ENCODE peak calls at places on chromosomes 5 and 9, in five cellular contexts. One of them, this sample, is unnamed.
A peak's percentile ranks its signal among the peaks of the same experiment; 100 is the strongest.

GRCh38 chr5:102801375-102801774 is 46.3 kb downstream of the PAM start:
- DNase-seq in pulmonary artery endothelial cell: no peak
- DNase-seq in iris pigment epithelial cell: peak; percentile 34
- DNase-seq in Ammon's horn: no peak
- DNase-seq in Panc1: no peak
- DNase-seq in this sample: no peak

GRCh38 chr5:67163863-67164595 is 32.6 kb downstream of the CD180 start:
- DNase-seq in pulmonary artery endothelial cell: no peak
- DNase-seq in iris pigment epithelial cell: no peak
- DNase-seq in Ammon's horn: no peak
- DNase-seq in Panc1: no peak
- DNase-seq in this sample: no peak

GRCh38 chr5:17123010-17123409 is 94.4 kb upstream of the BASP1 start:
- DNase-seq in pulmonary artery endothelial cell: no peak
- DNase-seq in iris pigment epithelial cell: no peak
- DNase-seq in Ammon's horn: peak; percentile 7
- DNase-seq in Panc1: no peak
- DNase-seq in this sample: peak; percentile 25

GRCh38 chr5:82749453-82749852 is 327.7 kb downstream of the TMEM167A start:
- DNase-seq in pulmonary artery endothelial cell: no peak
- DNase-seq in iris pigment epithelial cell: no peak
- DNase-seq in Ammon's horn: peak; percentile 82
- DNase-seq in Panc1: no peak
- DNase-seq in this sample: peak; percentile 81

GRCh38 chr5:98259595-98259994 is 513.9 kb upstream of the RGMB start:
- DNase-seq in pulmonary artery endothelial cell: no peak
- DNase-seq in iris pigment epithelial cell: no peak
- DNase-seq in Ammon's horn: no peak
- DNase-seq in Panc1: no peak
- DNase-seq in this sample: no peak

GRCh38 chr9:127751269-127752054 is 16.4 kb upstream of the TOR2A start:
- DNase-seq in pulmonary artery endothelial cell: no peak
- DNase-seq in iris pigment epithelial cell: no peak
- DNase-seq in Ammon's horn: no peak
- DNase-seq in Panc1: no peak
- DNase-seq in this sample: peak; percentile 42

GRCh38 chr5:10902145-10902544 is 141.1 kb upstream of the DAP start:
- DNase-seq in pulmonary artery endothelial cell: no peak
- DNase-seq in iris pigment epithelial cell: peak; percentile 80
- DNase-seq in Ammon's horn: no peak
- DNase-seq in Panc1: no peak
- DNase-seq in this sample: no peak

GRCh38 chr9:93091453-93092081 is 4.5 kb upstream of the CARD19 start:
- DNase-seq in pulmonary artery endothelial cell: no peak
- DNase-seq in iris pigment epithelial cell: peak; percentile 96
- DNase-seq in Ammon's horn: no peak
- DNase-seq in Panc1: no peak
- DNase-seq in this sample: peak; percentile 87

GRCh38 chr9:114282926-114283325 is 40.0 kb upstream of the ORM1 start:
- DNase-seq in pulmonary artery endothelial cell: no peak
- DNase-seq in iris pigment epithelial cell: peak; percentile 89
- DNase-seq in Ammon's horn: peak; percentile 33
- DNase-seq in Panc1: no peak
- DNase-seq in this sample: peak; percentile 68

GRCh38 chr9:68530618-68531017 is 10.1 kb downstream of the TMEM252 start:
- DNase-seq in pulmonary artery endothelial cell: no peak
- DNase-seq in iris pigment epithelial cell: no peak
- DNase-seq in Ammon's horn: no peak
- DNase-seq in Panc1: no peak
- DNase-seq in this sample: peak; percentile 4

GRCh38 chr5:68711311-68712200 is 382.3 kb upstream of the SLC30A5 start:
- DNase-seq in pulmonary artery endothelial cell: no peak
- DNase-seq in iris pigment epithelial cell: peak; percentile 12
- DNase-seq in Ammon's horn: no peak
- DNase-seq in Panc1: no peak
- DNase-seq in this sample: no peak

GRCh38 chr9:38227656-38228055 is 158.6 kb upstream of the SHB start:
- DNase-seq in pulmonary artery endothelial cell: no peak
- DNase-seq in iris pigment epithelial cell: peak; percentile 14
- DNase-seq in Ammon's horn: peak; percentile 15
- DNase-seq in Panc1: no peak
- DNase-seq in this sample: no peak

GRCh38 chr9:78210841-78211301 is 25.0 kb upstream of the CEP78 start:
- DNase-seq in pulmonary artery endothelial cell: no peak
- DNase-seq in iris pigment epithelial cell: no peak
- DNase-seq in Ammon's horn: no peak
- DNase-seq in Panc1: no peak
- DNase-seq in this sample: no peak